ENCODE peak calls at places on chromosomes 1 and 21, in nine cellular contexts. L, S, E, U, M, Q, R, F and D are unnamed samples.

GRCh38 chr1:15352122-15352957 is 57.3 kb upstream of the EFHD2 start:
- DNase-seq in E (no peak), L (peak; percentile 56), F (no peak), Q (peak; percentile 53), S (peak; percentile 34), R (no peak), M (no peak), U (peak; percentile 56), D (peak; percentile 67)

GRCh38 chr1:171794085-171794484 is 12.6 kb downstream of the METTL13 start:
- DNase-seq in M (no peak), U (no peak), L (no peak), E (no peak), S (no peak), R (no peak), F (no peak), Q (no peak), D (no peak)

GRCh38 chr1:162319510-162320160 is 57.0 kb downstream of the SPATA46 start:
- DNase-seq in L (peak; percentile 86), F (no peak), E (no peak), Q (no peak), M (peak; percentile 7), U (no peak), R (no peak), S (no peak), D (peak; percentile 52)

GRCh38 chr1:3651939-3652537 is at the start of gene TP73:
- DNase-seq in Q (no peak), L (no peak), M (peak; percentile 88), E (peak; percentile 82), F (peak; percentile 54), S (no peak), R (no peak), U (peak; percentile 92), D (no peak)

GRCh38 chr1:8259498-8260290 is 58.2 kb upstream of the SLC45A1 start:
- DNase-seq in Q (peak; percentile 68), R (no peak), S (no peak), U (no peak), E (no peak), F (peak; percentile 74), M (no peak), L (peak; percentile 88), D (peak; percentile 91)

GRCh38 chr1:162070094-162070748 is 730 bp downstream of the NOS1AP start:
- DNase-seq in M (no peak), F (peak; percentile 62), Q (peak; percentile 66), U (peak; percentile 12), L (peak; percentile 25), R (peak; percentile 88), E (no peak), S (no peak), D (peak; percentile 40)

GRCh38 chr1:54973205-54973921 is 7.1 kb upstream of the TMEM61 start:
- DNase-seq in L (peak; percentile 53), F (no peak), S (no peak), R (no peak), M (no peak), E (no peak), U (no peak), Q (no peak), D (no peak)

GRCh38 chr21:43965911-43966585 is 46.1 kb upstream of the TRAPPC10 start:
- DNase-seq in U (no peak), S (no peak), R (no peak), F (no peak), M (peak; percentile 65), L (no peak), Q (no peak), E (no peak), D (no peak)

GRCh38 chr1:188706742-188707141 is 1770.9 kb downstream of the BRINP3 start:
- DNase-seq in R (no peak), S (no peak), M (no peak), F (no peak), U (no peak), E (no peak), L (no peak), Q (no peak), D (no peak)

GRCh38 chr1:201414051-201414738 is 7.3 kb downstream of the TNNI1 start:
- DNase-seq in E (no peak), M (no peak), Q (no peak), L (no peak), F (no peak), S (no peak), R (no peak), U (no peak), D (no peak)

GRCh38 chr1:246599315-246599714 is 33.1 kb downstream of the CNST start:
- DNase-seq in L (no peak), F (no peak), Q (no peak), R (no peak), S (no peak), M (no peak), U (no peak), E (no peak), D (no peak)

GRCh38 chr1:18297896-18298648 is 182.7 kb upstream of the KLHDC7A start:
- DNase-seq in L (no peak), M (no peak), U (no peak), S (no peak), E (no peak), F (no peak), Q (no peak), R (no peak), D (no peak)

GRCh38 chr1:23964790-23965740 is 5.4 kb downstream of the PNRC2 start:
- DNase-seq in Q (no peak), E (no peak), R (no peak), M (no peak), F (no peak), S (peak; percentile 39), L (no peak), U (no peak), D (no peak)

GRCh38 chr1:170674239-170674638 is 10.3 kb downstream of the PRRX1 start:
- DNase-seq in E (no peak), R (no peak), S (no peak), L (no peak), F (no peak), M (no peak), U (no peak), Q (no peak), D (no peak)

GRCh38 chr1:17648457-17649145 is 106.5 kb upstream of the ACTL8 start:
- DNase-seq in U (no peak), E (no peak), F (no peak), M (no peak), R (no peak), S (no peak), Q (no peak), L (peak; percentile 26), D (no peak)

GRCh38 chr1:226121049-226121586 is 58.6 kb downstream of the H3-3A start:
- DNase-seq in U (no peak), S (no peak), E (no peak), L (no peak), Q (no peak), M (no peak), F (no peak), R (no peak), D (no peak)
- H3K27ac ChIP-seq in U (peak overlapping the region; percentile 36), S (no peak overlapping the region), E (no peak overlapping the region), L (peak overlapping the region; percentile 94), Q (peak overlapping the region; percentile 93), M (no peak overlapping the region), F (peak overlapping the region; percentile 94), R (peak overlapping the region; percentile 82), D (peak overlapping the region; percentile 85)

GRCh38 chr1:109923131-109923945 is 12.7 kb downstream of the CSF1 start:
- DNase-seq in L (no peak), M (peak; percentile 48), S (no peak), U (peak; percentile 60), R (no peak), Q (peak; percentile 33), F (no peak), E (no peak), D (no peak)
- TF ChIP-seq POLR2AphosphoS5 in L (no peak), M (no peak), S (no peak), U (no peak), R (no peak), Q (no peak), F (no peak), E (peak; percentile 51), D (no peak)

GRCh38 chr1:37946703-37947360 is at the start of gene INPP5B:
- DNase-seq in E (peak; percentile 96), U (peak; percentile 90), M (peak; percentile 84), L (peak; percentile 47), R (peak; percentile 96), S (peak; percentile 60), F (peak; percentile 92), Q (peak; percentile 92), D (peak; percentile 35)
- H3K27ac ChIP-seq in E (peak within 1 kb of the TSS; percentile 53), U (peak within 1 kb of the TSS; percentile 89), M (peak within 1 kb of the TSS; percentile 80), L (peak within 1 kb of the TSS; percentile 93), R (peak within 1 kb of the TSS; percentile 87), S (peak within 1 kb of the TSS; percentile 73), F (peak within 1 kb of the TSS; percentile 89), Q (peak within 1 kb of the TSS; percentile 91), D (peak within 1 kb of the TSS; percentile 71)

GRCh38 chr21:16532841-16533240 is 803.1 kb downstream of the USP25 start:
- DNase-seq in L (no peak), U (no peak), R (no peak), E (no peak), Q (no peak), M (no peak), S (no peak), F (no peak), D (no peak)
- TF ChIP-seq POLR2AphosphoS5 in L (no peak), U (no peak), R (no peak), E (no peak), Q (no peak), M (no peak), S (no peak), F (no peak), D (no peak)

GRCh38 chr1:67708606-67709005 is 23.6 kb downstream of the GADD45A start:
- DNase-seq in S (no peak), R (no peak), L (no peak), E (no peak), U (no peak), F (no peak), Q (peak; percentile 60), M (no peak), D (no peak)
- H3K27ac ChIP-seq in S (no peak overlapping the region), R (no peak overlapping the region), L (no peak overlapping the region), E (no peak overlapping the region), U (no peak overlapping the region), F (no peak overlapping the region), Q (peak overlapping the region; percentile 12), M (no peak overlapping the region), D (no peak overlapping the region)

DNA sequence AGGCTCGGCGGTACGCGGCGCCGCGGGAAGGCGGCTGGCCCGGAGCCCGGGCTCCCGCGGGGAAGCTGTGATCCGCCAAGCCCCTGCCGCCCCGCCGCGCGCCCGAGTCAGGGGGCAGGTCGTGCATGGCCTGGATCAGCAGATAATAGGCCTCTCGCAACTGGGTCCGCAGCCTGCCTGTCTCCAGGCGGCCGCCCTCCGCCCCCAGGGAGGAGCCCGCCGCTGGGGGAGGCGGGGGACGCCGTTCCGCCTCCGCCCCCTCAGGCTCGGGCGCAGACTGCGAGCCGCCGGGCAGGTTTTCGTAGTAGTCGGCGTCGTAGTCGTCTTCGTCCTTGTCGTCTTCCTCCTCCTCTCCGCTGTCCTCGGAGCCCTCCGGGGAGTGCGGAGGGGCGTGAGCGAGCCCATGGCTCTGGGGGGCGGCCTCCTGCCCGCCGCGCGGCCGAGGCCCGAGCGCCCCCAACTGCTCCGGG is at the start of gene SYDE2:
- DNase-seq in S (peak; percentile 5), Q (peak; percentile 84), R (no peak), M (peak; percentile 95), E (peak; percentile 93), L (peak; percentile 48), U (peak; percentile 91), F (peak; percentile 84), D (peak; percentile 71)
- TF ChIP-seq POLR2AphosphoS5 in S (no peak), Q (peak; percentile 88), R (peak; percentile 80), M (peak; percentile 71), E (peak; percentile 86), L (peak; percentile 49), U (peak; percentile 64), F (peak; percentile 20), D (peak; percentile 27)

GRCh38 chr1:211485480-211485857 is 6.5 kb downstream of the RD3 start:
- DNase-seq in F (no peak), L (no peak), R (no peak), M (no peak), Q (no peak), E (peak; percentile 51), U (no peak), S (no peak), D (no peak)
- H3K27ac ChIP-seq in F (no peak overlapping the region), L (no peak overlapping the region), R (no peak overlapping the region), M (no peak overlapping the region), Q (no peak overlapping the region), E (no peak overlapping the region), U (no peak overlapping the region), S (no peak overlapping the region), D (no peak overlapping the region)